ENCODE peak calls at places on chromosomes 7 and 10, in eight cellular contexts. M, A, O, X, C, E, N and Y are unnamed samples.

GRCh38 chr10:94490789-94491039 is 54.9 kb upstream of the HELLS start:
- DNase-seq in A (no peak), O (no peak), E (no peak), N (no peak), M (no peak), X (no peak), C (no peak), Y (no peak)

GRCh38 chr10:125985557-125986246 is 89.3 kb downstream of the FANK1 start:
- DNase-seq in N (no peak), O (no peak), A (no peak), C (no peak), X (no peak), E (no peak), M (no peak), Y (no peak)

GRCh38 chr7:20350996-20351692 is 20.4 kb downstream of the ITGB8 start:
- DNase-seq in M (no peak), E (no peak), A (no peak), X (no peak), N (no peak), O (no peak), C (no peak), Y (no peak)

GRCh38 chr10:99926925-99927718 is 82.6 kb downstream of the DNMBP start:
- DNase-seq in M (no peak), O (peak), X (no peak), C (peak), N (peak), A (peak), E (no peak), Y (peak)

GRCh38 chr10:133466683-133467275 is 13.0 kb downstream of the SCART1 start:
- DNase-seq in A (no peak), M (no peak), X (no peak), O (no peak), N (no peak), C (no peak), E (peak), Y (no peak)

GRCh38 chr7:93150200-93150835 is 2.1 kb upstream of the SAMD9L start:
- DNase-seq in A (no peak), E (no peak), X (no peak), M (no peak), N (no peak), O (no peak), C (peak), Y (no peak)

GRCh38 chr7:92042056-92042737 is 92.1 kb downstream of the CYP51A1 start:
- DNase-seq in M (no peak), E (no peak), X (no peak), N (no peak), O (peak), A (no peak), C (no peak), Y (no peak)

GRCh38 chr10:60896715-60897114 is 47.3 kb downstream of the RHOBTB1 start:
- DNase-seq in N (no peak), M (no peak), A (no peak), O (no peak), E (no peak), X (no peak), C (peak), Y (no peak)

GRCh38 chr10:103685880-103686669 is 169.3 kb downstream of the SH3PXD2A start:
- DNase-seq in O (peak), N (peak), X (peak), M (peak), C (peak), E (peak), A (peak), Y (peak)

GRCh38 chr7:46999866-47000265 is 582.0 kb downstream of the TNS3 start:
- DNase-seq in O (no peak), E (no peak), M (no peak), C (no peak), A (no peak), X (no peak), N (no peak), Y (no peak)

GRCh38 chr7:138125119-138125518 is 48.9 kb downstream of the AKR1D1 start:
- DNase-seq in A (no peak), E (no peak), N (no peak), M (no peak), C (no peak), X (no peak), O (no peak), Y (no peak)

GRCh38 chr10:103651783-103652476 is 158.4 kb downstream of the NEURL1 start:
- DNase-seq in N (no peak), C (no peak), X (no peak), O (peak), A (peak), M (no peak), E (no peak), Y (peak)

GRCh38 chr7:115471891-115472290 is 550.0 kb downstream of the MDFIC start:
- DNase-seq in C (no peak), O (no peak), M (no peak), X (no peak), A (no peak), N (no peak), E (no peak), Y (no peak)

GRCh38 chr7:3301831-3302618 is 973 bp downstream of the SDK1 start:
- DNase-seq in C (no peak), X (no peak), N (no peak), M (peak), A (peak), E (peak), O (no peak), Y (no peak)
- H3K27ac ChIP-seq in C (no peak), X (no peak), N (peak), M (no peak), A (no peak), E (peak), O (no peak), Y (no peak)

DNA sequence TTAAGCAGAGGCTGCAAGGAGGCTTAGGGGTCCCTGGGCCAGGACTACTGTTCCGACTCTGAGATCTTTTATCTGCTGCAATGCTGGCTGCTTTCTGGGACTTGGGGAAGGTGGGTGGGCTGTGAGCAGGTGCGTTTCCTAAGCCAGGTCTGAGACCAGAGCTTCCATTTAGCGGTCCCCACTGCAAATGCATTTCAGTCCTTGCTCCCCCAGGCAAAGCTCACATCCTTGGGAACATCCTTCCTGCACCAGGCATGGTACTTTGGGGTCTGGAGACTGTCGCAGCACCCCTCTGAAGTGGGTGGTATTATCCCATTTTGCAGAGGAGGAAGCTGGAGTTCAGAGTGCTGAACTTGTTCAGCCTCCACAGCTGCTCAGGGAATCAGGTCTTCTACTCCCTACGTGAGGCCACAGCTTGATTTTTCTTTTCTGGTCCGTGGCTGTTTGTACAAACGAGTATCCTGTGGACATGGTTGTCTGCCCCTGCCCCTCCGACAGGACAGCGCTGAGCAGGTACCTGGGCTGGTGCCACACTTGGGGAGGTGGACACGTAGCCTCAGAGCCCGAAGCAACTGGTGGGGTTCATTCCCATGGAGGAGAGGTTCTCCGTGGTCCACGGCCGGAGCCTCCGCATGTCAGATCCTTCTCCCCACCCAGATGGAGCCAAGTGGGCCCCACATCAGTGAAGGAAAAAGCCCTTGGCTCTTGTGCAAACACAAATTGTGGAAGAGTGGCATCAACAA is 20.0 kb downstream of the ZMIZ1 start:
- DNase-seq in E (no peak), A (no peak), M (no peak), C (no peak), X (no peak), O (no peak), N (no peak), Y (no peak)
- H3K27ac ChIP-seq in E (no peak), A (no peak), M (no peak), C (no peak), X (no peak), O (peak), N (no peak), Y (no peak)

GRCh38 chr7:44541876-44542610 is 913 bp upstream of the NPC1L1 start:
- DNase-seq in C (no peak), O (no peak), X (no peak), N (no peak), A (no peak), E (no peak), M (no peak), Y (no peak)
- H3K27ac ChIP-seq in C (peak), O (no peak), X (no peak), N (no peak), A (no peak), E (no peak), M (no peak), Y (no peak)

GRCh38 chr10:3455385-3456334 is 283.1 kb upstream of the PITRM1 start:
- DNase-seq in E (no peak), X (no peak), C (no peak), N (no peak), M (no peak), A (no peak), O (peak), Y (no peak)

GRCh38 chr10:3452683-3453388 is 280.3 kb upstream of the PITRM1 start:
- DNase-seq in O (peak), N (no peak), C (no peak), M (no peak), E (no peak), X (no peak), A (no peak), Y (no peak)

GRCh38 chr10:3446233-3446632 is 273.7 kb upstream of the PITRM1 start:
- DNase-seq in A (no peak), X (no peak), M (no peak), C (no peak), O (no peak), N (no peak), E (no peak), Y (no peak)

GRCh38 chr10:3452234-3452633 is 279.7 kb upstream of the PITRM1 start:
- DNase-seq in M (no peak), E (no peak), O (peak), X (no peak), C (no peak), N (no peak), A (no peak), Y (no peak)

DNA sequence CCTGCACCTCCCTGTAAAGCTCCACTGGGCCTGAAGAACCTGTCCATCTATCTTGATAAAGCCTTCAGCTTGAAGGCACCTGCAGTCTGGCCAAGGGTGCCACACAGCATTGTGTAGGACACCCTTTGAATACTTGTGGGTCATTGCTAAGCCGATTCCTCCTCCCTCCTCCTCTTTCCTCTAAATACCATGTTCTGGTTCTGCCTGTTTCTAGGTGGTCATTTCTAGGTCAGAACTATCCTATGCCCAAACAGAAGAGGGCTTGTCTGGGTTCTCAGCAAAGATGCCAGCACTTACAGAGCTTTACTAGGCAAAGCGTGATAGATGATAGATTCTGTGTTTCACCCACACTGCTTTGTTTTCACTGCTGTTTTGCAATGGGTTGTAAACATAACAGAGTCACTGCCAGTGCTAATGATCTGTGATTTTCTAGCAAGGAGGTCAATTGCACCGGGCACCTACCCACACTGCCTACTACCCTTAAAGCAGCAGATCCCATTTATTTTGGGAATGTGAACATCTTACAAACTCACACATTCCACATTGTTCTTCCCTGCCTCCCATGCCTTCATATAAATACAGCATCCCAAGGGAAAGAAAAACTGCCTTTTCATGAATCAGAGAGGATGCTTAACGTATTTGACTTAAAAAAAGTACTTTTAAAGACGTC is 279.1 kb upstream of the PITRM1 start:
- DNase-seq in X (no peak), C (no peak), E (no peak), A (no peak), O (no peak), N (no peak), M (no peak), Y (no peak)
- H3K27ac ChIP-seq in X (no peak), C (no peak), E (peak), A (no peak), O (peak), N (peak), M (no peak), Y (no peak)

DNA sequence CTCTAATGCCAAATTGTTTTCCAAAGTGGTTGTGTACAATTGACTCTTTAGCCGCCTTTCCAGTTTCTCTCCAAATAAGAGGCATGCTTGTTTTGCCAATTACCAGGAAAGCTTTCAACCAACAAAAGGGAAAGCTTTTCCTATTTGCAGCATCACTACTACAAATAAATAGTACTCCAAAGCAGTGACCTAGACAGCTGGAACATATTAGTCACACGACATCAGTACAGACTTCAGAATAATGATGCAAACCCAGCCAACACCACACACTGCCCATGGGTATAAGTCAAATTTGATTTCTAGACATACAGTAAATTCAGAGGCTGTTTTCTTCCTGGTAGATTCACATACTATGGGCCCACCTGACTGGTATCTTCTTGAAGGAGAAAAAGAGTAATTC is 29.7 kb downstream of the SGMS1 start:
- DNase-seq in E (no peak), X (no peak), N (no peak), O (no peak), M (no peak), C (no peak), A (peak), Y (no peak)
- H3K27ac ChIP-seq in E (no peak), X (no peak), N (no peak), O (no peak), M (no peak), C (no peak), A (peak), Y (no peak)

GRCh38 chr7:117582219-117582704 is 102.4 kb downstream of the CFTR start:
- DNase-seq in M (no peak), E (peak), A (peak), X (no peak), O (no peak), C (peak), N (peak), Y (no peak)
- H3K27ac ChIP-seq in M (no peak), E (peak), A (no peak), X (no peak), O (no peak), C (peak), N (no peak), Y (no peak)

DNA sequence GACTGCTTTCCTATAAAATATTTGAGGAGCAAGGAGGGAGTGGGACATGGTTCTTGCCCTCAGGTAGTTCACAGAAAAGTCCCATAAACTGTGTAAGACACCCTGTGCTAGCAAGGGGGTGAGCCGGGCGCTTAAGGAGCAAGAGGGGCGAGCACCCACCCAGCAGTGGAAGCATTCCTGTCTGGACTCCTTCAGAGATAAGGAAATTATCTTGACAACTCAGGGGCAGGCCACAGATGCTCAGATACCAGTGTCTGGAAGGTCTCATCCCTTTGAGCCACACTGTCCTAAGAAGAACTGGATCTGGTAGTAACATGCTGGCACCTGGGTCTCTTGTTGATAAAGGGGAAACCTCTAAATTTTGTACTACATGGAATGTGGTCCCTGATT is 54.1 kb downstream of the DAGLB start:
- DNase-seq in M (no peak), A (no peak), O (no peak), N (no peak), E (no peak), C (no peak), X (no peak), Y (no peak)
- H3K27ac ChIP-seq in M (no peak), A (peak), O (peak), N (peak), E (no peak), C (peak), X (peak), Y (no peak)

DNA sequence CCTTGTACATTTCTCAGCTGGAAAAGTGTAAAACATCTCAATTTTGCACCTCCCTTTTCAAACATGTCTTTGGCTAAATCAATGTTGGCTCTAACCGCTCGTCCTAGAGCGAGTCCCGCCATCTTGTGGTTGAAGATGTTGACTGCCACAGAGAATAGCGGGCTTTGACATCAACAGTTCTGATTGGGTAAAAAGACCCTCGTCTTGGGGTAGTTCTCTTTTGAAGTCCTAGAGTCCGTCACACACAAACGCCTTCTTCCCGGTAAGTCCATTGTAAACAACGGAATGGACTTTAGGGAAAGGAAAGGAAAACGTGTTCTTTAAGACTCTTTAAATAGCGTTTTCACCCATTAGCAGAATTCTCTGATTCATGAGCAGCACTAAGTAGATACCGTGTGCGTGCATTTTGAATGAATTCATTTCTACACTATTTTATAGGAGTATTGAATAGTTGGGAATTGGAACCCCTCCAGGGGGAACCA is 454 bp upstream of the RPP30 start:
- DNase-seq in A (peak), M (peak), E (no peak), C (peak), X (no peak), N (no peak), O (peak), Y (peak)
- H3K27ac ChIP-seq in A (no peak), M (peak), E (peak), C (no peak), X (no peak), N (peak), O (peak), Y (peak)